ENCODE peak calls at places on chromosomes 12 and 14, in five cellular contexts. C is activated effector memory CD4-positive, alpha-beta T cell treated with Interleukin-2 at 50 U/mL for 16 hours; W is ureter; D is HFF-Myc; N is skeletal muscle cell. A is an unnamed sample.

GRCh38 chr12:5965950-5966383 is 20.9 kb upstream of the ANO2 start:
- DNase-seq in C (peak; percentile 6), W (no peak), N (no peak), D (no peak), A (peak; percentile 22)

GRCh38 chr14:69479696-69480095 is 4.8 kb upstream of the PLEKHD1 start:
- DNase-seq in N (no peak), W (no peak), D (no peak), C (no peak), A (no peak)

GRCh38 chr12:9660046-9660445 is 9.5 kb upstream of the CLEC2D start:
- DNase-seq in W (no peak), C (no peak), N (no peak), D (no peak), A (no peak)

GRCh38 chr12:89928467-89928866 is 219.8 kb upstream of the ATP2B1 start:
- DNase-seq in C (no peak), N (no peak), W (no peak), D (no peak), A (no peak)

GRCh38 chr14:41668346-41668745 is 61.7 kb downstream of the LRFN5 start:
- DNase-seq in D (peak; percentile 12), W (no peak), N (no peak), C (no peak), A (no peak)

GRCh38 chr12:42846782-42847181 is 257.2 kb upstream of the PRICKLE1 start:
- DNase-seq in C (no peak), N (peak; percentile 18), W (no peak), D (no peak), A (no peak)

GRCh38 chr12:90630006-90630405 is 325.0 kb downstream of the CCER1 start:
- DNase-seq in W (no peak), C (no peak), N (no peak), D (no peak), A (no peak)

GRCh38 chr12:122076743-122077495 is 1.6 kb upstream of the MLXIP start:
- DNase-seq in C (no peak), W (no peak), N (no peak), D (no peak), A (no peak)

GRCh38 chr12:42284157-42284556 is 41.7 kb downstream of the ZCRB1 start:
- DNase-seq in D (no peak), C (no peak), W (no peak), N (no peak), A (no peak)

GRCh38 chr12:127172857-127173256 is 1094.1 kb upstream of the TMEM132C start:
- DNase-seq in N (peak; percentile 46), C (no peak), W (no peak), D (no peak), A (no peak)

GRCh38 chr12:89573081-89573810 is 47.4 kb upstream of the POC1B start:
- DNase-seq in D (no peak), C (no peak), W (no peak), N (no peak), A (no peak)

GRCh38 chr12:90235642-90236041 is 527.0 kb upstream of the ATP2B1 start:
- DNase-seq in C (no peak), D (no peak), W (no peak), N (peak; percentile 63), A (no peak)

GRCh38 chr12:98425859-98426258 is 89.5 kb upstream of the TMPO start:
- DNase-seq in C (no peak), W (no peak), N (no peak), D (no peak), A (no peak)

GRCh38 chr14:65373671-65374039 is 38.9 kb upstream of the FUT8 start:
- DNase-seq in W (no peak), N (no peak), D (no peak), C (no peak), A (no peak)

A was measured in foreskin melanocyte.